ENCODE peak calls at places on chromosome 21, in five cellular contexts. W is H9; R is activated naive CD8-positive, alpha-beta T cell treated with anti-CD3 and anti-CD28 coated beads, Interleukin-2, amount 50 U/mL, for 24 hours; K is stomach; D is mesothelial cell of epicardium. C is an unnamed sample.

GRCh38 chr21:37862536-37862935 is 53.7 kb downstream of the KCNJ6 start:
- DNase-seq in R (no peak), D (no peak), K (no peak), W (peak; percentile 35), C (peak; percentile 73)

GRCh38 chr21:41361786-41362604 is at the start of gene MX2:
- DNase-seq in R (peak; percentile 67), K (peak; percentile 66), D (peak; percentile 37), W (no peak), C (no peak)

GRCh38 chr21:45266518-45267389 is 20.9 kb downstream of the POFUT2 start:
- DNase-seq in D (peak; percentile 26), R (peak; percentile 39), W (peak; percentile 17), K (peak; percentile 29), C (peak; percentile 6)

GRCh38 chr21:42298657-42299056 is 16.6 kb downstream of the TFF3 start:
- DNase-seq in K (no peak), W (no peak), R (no peak), D (no peak), C (no peak)

GRCh38 chr21:26060335-26061115 is 110.0 kb downstream of the APP start:
- DNase-seq in D (no peak), W (no peak), R (no peak), K (no peak), C (no peak)

GRCh38 chr21:45982256-45982757 is 737 bp downstream of the COL6A1 start:
- DNase-seq in W (no peak), R (no peak), K (no peak), D (peak; percentile 49), C (peak; percentile 36)

GRCh38 chr21:46255758-46256337 is 27.3 kb upstream of the LSS start:
- DNase-seq in W (no peak), R (no peak), D (no peak), K (no peak), C (no peak)

GRCh38 chr21:29299046-29299905 is 554 bp downstream of the BACH1 start:
- DNase-seq in K (peak; percentile 67), W (no peak), D (peak; percentile 58), R (peak; percentile 75), C (no peak)

GRCh38 chr21:26850116-26850643 is 5.0 kb upstream of the ADAMTS1 start:
- DNase-seq in D (no peak), W (no peak), R (no peak), K (no peak), C (no peak)

GRCh38 chr21:36776981-36777617 is 78.2 kb downstream of the SIM2 start:
- DNase-seq in R (no peak), W (no peak), K (no peak), D (no peak), C (no peak)

GRCh38 chr21:22468893-22469292 is 1470.7 kb downstream of the NCAM2 start:
- DNase-seq in R (no peak), D (no peak), W (no peak), K (no peak), C (no peak)

GRCh38 chr21:45406801-45407628 is 2.0 kb downstream of the COL18A1 start:
- DNase-seq in R (no peak), K (no peak), D (no peak), W (peak; percentile 84), C (no peak)

GRCh38 chr21:28144653-28145052 is 848.0 kb downstream of the LTN1 start:
- DNase-seq in R (no peak), W (no peak), K (no peak), D (no peak), C (no peak)

GRCh38 chr21:31908106-31909031 is 35.5 kb downstream of the HUNK start:
- DNase-seq in R (no peak), D (peak; percentile 60), W (peak; percentile 78), K (no peak), C (no peak)

GRCh38 chr21:33732038-33732437 is 89.7 kb downstream of the ITSN1 start:
- DNase-seq in D (no peak), K (no peak), W (no peak), R (no peak), C (no peak)

GRCh38 chr21:15421947-15422346 is 307.8 kb upstream of the USP25 start:
- DNase-seq in D (no peak), W (no peak), K (no peak), R (no peak), C (no peak)

C was measured in WERI-Rb-1.